ENCODE peak calls at places on chromosomes 12 and 14, in seven cellular contexts. O, I, X, N, V, K and P are unnamed samples.

GRCh38 chr12:67634167-67634793 is 14.3 kb upstream of the DYRK2 start:
- DNase-seq in X (no peak), K (no peak), V (no peak), O (no peak), N (no peak), I (no peak), P (no peak)

GRCh38 chr14:35197015-35197414 is 74.7 kb downstream of the PRORP start:
- DNase-seq in V (no peak), I (no peak), O (peak), X (no peak), N (no peak), K (no peak), P (no peak)

GRCh38 chr12:24728366-24728765 is 220.5 kb downstream of the BCAT1 start:
- DNase-seq in X (no peak), K (no peak), O (peak), N (peak), I (no peak), V (no peak), P (no peak)

GRCh38 chr12:47819902-47820630 is at the start of gene HDAC7:
- DNase-seq in N (peak), X (peak), K (peak), O (peak), I (peak), V (peak), P (peak)

GRCh38 chr14:90842726-90843125 is 26.5 kb upstream of the TTC7B start:
- DNase-seq in V (no peak), I (no peak), N (no peak), X (no peak), O (no peak), K (no peak), P (no peak)

GRCh38 chr12:84791444-84791843 is 121.2 kb downstream of the SLC6A15 start:
- DNase-seq in N (no peak), I (no peak), V (no peak), O (no peak), K (no peak), X (no peak), P (no peak)

GRCh38 chr14:21233457-21234076 is 35.7 kb downstream of the HNRNPC start:
- DNase-seq in N (no peak), X (no peak), O (no peak), V (no peak), K (peak), I (no peak), P (no peak)

GRCh38 chr12:39348941-39349626 is 93.8 kb downstream of the KIF21A start:
- DNase-seq in I (no peak), K (no peak), V (no peak), X (no peak), N (no peak), O (no peak), P (no peak)

GRCh38 chr14:63663428-63664142 is 21.9 kb upstream of the WDR89 start:
- DNase-seq in N (peak), V (peak), I (no peak), X (no peak), K (no peak), O (peak), P (no peak)

GRCh38 chr12:130286041-130286440 is 51.6 kb upstream of the PIWIL1 start:
- DNase-seq in N (no peak), K (no peak), I (no peak), O (no peak), V (no peak), X (no peak), P (no peak)

GRCh38 chr12:114767081-114767480 is 83.1 kb upstream of the TBX3 start:
- DNase-seq in V (no peak), X (no peak), K (no peak), O (no peak), N (no peak), I (no peak), P (no peak)

GRCh38 chr12:8948711-8949524 is 527 bp downstream of the M6PR start:
- DNase-seq in O (peak), N (peak), I (peak), K (no peak), X (no peak), V (no peak), P (peak)

GRCh38 chr14:103524002-103524785 is 1.6 kb upstream of the CKB start:
- DNase-seq in V (no peak), I (no peak), N (no peak), O (no peak), X (no peak), K (no peak), P (no peak)

GRCh38 chr12:52879394-52880351 is 25.2 kb downstream of the KRT8 start:
- DNase-seq in V (peak), X (peak), K (peak), I (peak), N (peak), O (peak), P (peak)

GRCh38 chr14:26841361-26841760 is 243.5 kb upstream of the NOVA1 start:
- DNase-seq in V (no peak), N (no peak), I (peak), K (no peak), O (peak), X (no peak), P (no peak)

GRCh38 chr12:124904306-124905098 is 9.9 kb downstream of the UBC start:
- DNase-seq in X (no peak), I (peak), K (peak), N (no peak), O (peak), V (peak), P (peak)

GRCh38 chr14:37147310-37147875 is 25.0 kb downstream of the SLC25A21 start:
- DNase-seq in K (no peak), N (no peak), O (no peak), V (no peak), I (no peak), X (no peak), P (peak)

GRCh38 chr12:123723011-123723410 is 10.9 kb downstream of the ATP6V0A2 start:
- DNase-seq in V (no peak), X (no peak), N (no peak), O (no peak), K (no peak), I (no peak), P (no peak)

GRCh38 chr12:51934080-51934479 is 17.4 kb upstream of the ACVR1B start:
- DNase-seq in X (no peak), N (no peak), V (no peak), O (no peak), I (no peak), K (no peak), P (no peak)

GRCh38 chr12:111758120-111758561 is 8.6 kb upstream of the ALDH2 start:
- DNase-seq in O (no peak), X (no peak), N (no peak), I (no peak), V (no peak), K (no peak), P (no peak)

GRCh38 chr14:68549057-68549421 is 243.8 kb downstream of the ZFP36L1 start:
- DNase-seq in O (peak), K (no peak), V (no peak), X (no peak), N (no peak), I (peak), P (peak)

GRCh38 chr14:100434033-100434601 is 111.0 kb downstream of the SLC25A47 start:
- DNase-seq in K (no peak), O (no peak), X (no peak), V (no peak), N (no peak), I (no peak), P (no peak)

GRCh38 chr12:111598637-111599458 is at the start of gene ATXN2:
- DNase-seq in O (peak), I (no peak), K (peak), N (peak), V (no peak), X (peak), P (peak)

GRCh38 chr12:42135264-42135814 is 9.3 kb downstream of the GXYLT1 start:
- DNase-seq in X (no peak), I (no peak), V (no peak), K (no peak), N (no peak), O (peak), P (peak)

GRCh38 chr12:2461645-2462044 is 333.1 kb upstream of the FKBP4 start:
- DNase-seq in X (no peak), V (no peak), O (no peak), I (no peak), K (no peak), N (no peak), P (no peak)

GRCh38 chr14:56199976-56200577 is 81.9 kb downstream of the PELI2 start:
- DNase-seq in O (peak), X (no peak), N (no peak), V (no peak), I (no peak), K (no peak), P (no peak)

GRCh38 chr14:60272177-60272576 is 23.2 kb downstream of the PPM1A start:
- DNase-seq in O (no peak), X (no peak), K (no peak), I (no peak), N (no peak), V (no peak), P (no peak)

GRCh38 chr12:52645120-52645761 is 6.8 kb downstream of the KRT2 start:
- DNase-seq in N (no peak), X (peak), I (no peak), O (no peak), V (no peak), K (no peak), P (no peak)

GRCh38 chr14:67580336-67581230 is 19.5 kb downstream of the PIGH start:
- DNase-seq in K (no peak), N (no peak), O (peak), I (no peak), X (no peak), V (no peak), P (no peak)

GRCh38 chr14:28946267-28946666 is 179.7 kb downstream of the FOXG1 start:
- DNase-seq in N (no peak), O (no peak), X (no peak), V (no peak), I (no peak), K (no peak), P (no peak)

GRCh38 chr12:46264057-46264456 is 4.8 kb downstream of the SLC38A1 start:
- DNase-seq in I (no peak), V (no peak), K (no peak), O (peak), N (no peak), X (no peak), P (no peak)

GRCh38 chr12:70074510-70074909 is 168.7 kb upstream of the CNOT2 start:
- DNase-seq in V (peak), K (no peak), N (no peak), O (no peak), X (no peak), I (no peak), P (no peak)

GRCh38 chr14:24887623-24888304 is 162.2 kb downstream of the STXBP6 start:
- DNase-seq in V (no peak), X (no peak), O (no peak), N (no peak), K (no peak), I (peak), P (no peak)